ENCODE peak calls at places on chromosomes 12 and 14, in six cellular contexts. F is NCI-H2029 treated with DMSO at 0.1 percent for 48 hours; C is stimulated activated CD4-positive, alpha-beta T cell treated with anti-CD3 and anti-CD28 coated beads, Interleukin-4, amount 100 ng/mL, for 48 hours; B is activated CD4-positive, alpha-beta T cell treated with anti-CD3 and anti-CD28 coated beads for 36 hours; O is aorta; I is spleen. J is an unnamed sample.

GRCh38 chr14:89417111-89417468 is at the start of gene FOXN3:
- DNase-seq in F (peak; percentile 23), O (peak; percentile 97), I (peak; percentile 97), B (peak; percentile 94), C (peak; percentile 87), J (peak; percentile 95)

GRCh38 chr14:36096090-36096489 is 80.4 kb downstream of the PTCSC3 start:
- DNase-seq in O (no peak), I (no peak), F (no peak), C (no peak), B (no peak), J (no peak)

GRCh38 chr14:65753061-65753460 is 340.5 kb downstream of the FUT8 start:
- DNase-seq in B (no peak), C (no peak), I (no peak), F (no peak), O (no peak), J (no peak)

GRCh38 chr12:25322918-25323773 is 72.4 kb upstream of the KRAS start:
- DNase-seq in C (no peak), F (no peak), B (no peak), O (no peak), I (no peak), J (no peak)

GRCh38 chr14:99360774-99361595 is 89.0 kb upstream of the BCL11B start:
- DNase-seq in O (peak; percentile 61), C (no peak), F (no peak), B (peak; percentile 21), I (no peak), J (no peak)

GRCh38 chr14:67620217-67620789 is 583 bp downstream of the ARG2 start:
- DNase-seq in I (peak; percentile 68), F (no peak), B (peak; percentile 36), C (no peak), O (peak; percentile 77), J (no peak)

GRCh38 chr14:71486274-71486673 is 446.0 kb upstream of the RGS6 start:
- DNase-seq in I (no peak), C (no peak), F (no peak), B (no peak), O (no peak), J (no peak)

GRCh38 chr12:12319501-12320322 is 30.3 kb downstream of the MANSC1 start:
- DNase-seq in O (no peak), I (peak; percentile 34), F (no peak), B (no peak), C (no peak), J (no peak)

GRCh38 chr14:104795781-104796681 is 483 bp upstream of the AKT1 start:
- DNase-seq in O (peak; percentile 91), I (peak; percentile 92), C (no peak), F (no peak), B (peak; percentile 76), J (peak; percentile 76)

GRCh38 chr12:104457746-104458644 is 1.2 kb downstream of the CHST11 start:
- DNase-seq in O (peak; percentile 80), F (no peak), B (peak; percentile 73), C (no peak), I (peak; percentile 92), J (peak; percentile 52)

GRCh38 chr14:81525129-81525528 is 8.5 kb downstream of the SEL1L start:
- DNase-seq in O (no peak), B (no peak), I (no peak), C (no peak), F (no peak), J (no peak)

GRCh38 chr14:63650336-63650952 is 8.8 kb upstream of the WDR89 start:
- DNase-seq in I (no peak), B (peak; percentile 75), F (no peak), C (peak; percentile 17), O (no peak), J (no peak)

GRCh38 chr14:33026850-33027420 is 88.3 kb downstream of the NPAS3 start:
- DNase-seq in B (no peak), I (no peak), O (no peak), F (no peak), C (no peak), J (no peak)

J was measured in Right ventricle myocardium superior.